ENCODE peak calls at places on chromosomes 11 and 22, in four cellular contexts. M is left ventricle myocardium inferior, T is mammary epithelial cell, N is sigmoid colon. X is an unnamed sample. For H3K4me1, the result is how much of the 10 kb centered on the place peaks cover.

GRCh38 chr11:70824590-70825300 is 426.4 kb downstream of the CTTN start:
- DNase-seq in M (no peak), T (no peak), N (no peak), X (peak)

GRCh38 chr22:41028841-41029240 is 63.6 kb upstream of the EP300 start:
- DNase-seq in M (no peak), T (peak), N (no peak), X (no peak)

GRCh38 chr22:22752556-22753477 is 108.4 kb downstream of the GGTLC2 start:
- DNase-seq in M (no peak), T (peak), N (no peak), X (no peak)

GRCh38 chr22:43160497-43161126 is 9.3 kb downstream of the TSPO start:
- DNase-seq in M (no peak), T (no peak), N (no peak), X (no peak)

GRCh38 chr11:76700177-76701100 is 29.9 kb upstream of the LRRC32 start:
- DNase-seq in M (no peak), T (peak), N (no peak), X (no peak)

GRCh38 chr11:84091212-84091986 is 805.2 kb upstream of the CCDC90B start:
- DNase-seq in M (no peak), T (no peak), N (no peak), X (peak)

GRCh38 chr22:35914665-35915476 is 113.8 kb downstream of the RBFOX2 start:
- DNase-seq in M (no peak), T (peak), N (peak), X (peak)

GRCh38 chr11:16347928-16348685 is 8.2 kb downstream of the SOX6 start:
- DNase-seq in M (no peak), T (peak), N (no peak), X (no peak)

GRCh38 chr11:406796-407650 is 7.8 kb downstream of the SIGIRR start:
- DNase-seq in M (peak), T (peak), N (peak), X (peak)

GRCh38 chr22:26722159-26722558 is 64.8 kb downstream of the MIAT start:
- DNase-seq in M (no peak), T (peak), N (no peak), X (no peak)

GRCh38 chr11:102111011-102111786 is 952 bp downstream of the YAP1 start:
- DNase-seq in M (peak), T (peak), N (peak), X (peak)

GRCh38 chr22:37186228-37186996 is 1.6 kb downstream of the C1QTNF6 start:
- DNase-seq in M (peak), T (peak), N (peak), X (peak)

GRCh38 chr11:2837096-2837601 is 48.4 kb downstream of the CDKN1C start:
- DNase-seq in M (peak), T (no peak), N (peak), X (peak)
- H3K27ac ChIP-seq in M (peak), T (no peak), N (peak), X (no peak)

GRCh38 chr11:96390403-96390830 is 604 bp downstream of the JRKL start:
- DNase-seq in M (no peak), T (no peak), N (no peak), X (no peak)

GRCh38 chr11:96391698-96392307 is 2.0 kb downstream of the JRKL start:
- DNase-seq in M (no peak), T (no peak), N (no peak), X (no peak)

GRCh38 chr11:96393753-96394348 is 4.0 kb downstream of the JRKL start:
- DNase-seq in M (no peak), T (peak), N (no peak), X (no peak)

GRCh38 chr11:96388891-96389603 is 665 bp downstream of the CCDC82 start:
- DNase-seq in M (no peak), T (no peak), N (no peak), X (no peak)

GRCh38 chr11:96389604-96390402 is at the start of the genes CCDC82 and JRKL:
- DNase-seq in M (peak), T (peak), N (peak), X (peak)
- TF ChIP-seq CTCF in M (peak), T (peak), N (no peak), X (no peak)

DNA sequence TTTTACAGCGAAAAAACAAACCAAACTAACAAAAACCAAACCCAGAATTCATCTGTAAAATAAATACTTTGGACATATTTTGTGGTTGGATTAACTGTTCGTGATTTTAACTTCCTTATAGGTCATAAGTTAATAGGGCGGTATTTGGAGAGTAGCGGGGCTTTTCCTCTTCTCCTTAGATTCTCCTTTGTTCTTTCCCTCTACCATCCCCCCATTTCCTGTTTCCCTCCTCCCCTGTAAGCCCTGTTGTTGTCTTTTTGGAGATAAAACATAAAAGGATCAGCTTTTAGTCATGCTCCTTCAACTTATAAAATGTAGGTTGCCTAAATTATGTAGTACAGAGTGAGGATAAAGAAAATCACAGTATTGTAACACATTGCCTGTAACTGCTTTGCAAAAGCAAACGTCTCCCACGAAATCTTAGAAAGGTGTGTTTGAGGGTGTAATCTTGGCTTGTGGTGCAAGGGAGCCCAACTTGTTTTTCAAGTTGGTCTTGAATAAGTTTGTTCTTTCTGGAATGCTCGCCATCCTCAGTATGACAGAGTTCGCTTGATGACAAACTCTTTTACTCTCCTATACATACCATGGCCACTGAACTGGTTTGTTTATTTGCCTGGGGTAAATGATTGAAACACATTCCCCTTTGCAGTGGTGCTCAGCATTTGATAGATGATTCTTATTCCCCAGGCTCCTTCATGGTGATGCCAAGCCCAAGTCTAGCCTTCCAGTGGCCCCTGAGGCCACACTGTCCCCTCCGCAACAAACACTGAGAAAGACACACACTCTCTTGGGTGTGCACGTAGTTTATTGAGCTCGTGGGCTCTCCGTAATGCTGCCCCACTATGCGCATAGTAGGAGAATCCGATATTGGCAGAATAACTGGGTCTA is 49.4 kb downstream of the TEAD1 start:
- DNase-seq in M (no peak), T (peak), N (no peak), X (no peak)
- H3K4me1 ChIP-seq in M (half or more), T (half or more), N (under half), X (under half)

GRCh38 chr11:35257287-35257686 is 118.3 kb downstream of the CD44 start:
- DNase-seq in M (no peak), T (no peak), N (no peak), X (no peak)

GRCh38 chr11:35262735-35263134 is 123.8 kb downstream of the CD44 start:
- DNase-seq in M (no peak), T (no peak), N (no peak), X (no peak)

GRCh38 chr11:35260342-35260985 is 121.5 kb downstream of the CD44 start:
- DNase-seq in M (no peak), T (peak), N (no peak), X (no peak)

GRCh38 chr11:35259529-35259928 is 120.6 kb downstream of the CD44 start:
- DNase-seq in M (no peak), T (no peak), N (no peak), X (no peak)

DNA sequence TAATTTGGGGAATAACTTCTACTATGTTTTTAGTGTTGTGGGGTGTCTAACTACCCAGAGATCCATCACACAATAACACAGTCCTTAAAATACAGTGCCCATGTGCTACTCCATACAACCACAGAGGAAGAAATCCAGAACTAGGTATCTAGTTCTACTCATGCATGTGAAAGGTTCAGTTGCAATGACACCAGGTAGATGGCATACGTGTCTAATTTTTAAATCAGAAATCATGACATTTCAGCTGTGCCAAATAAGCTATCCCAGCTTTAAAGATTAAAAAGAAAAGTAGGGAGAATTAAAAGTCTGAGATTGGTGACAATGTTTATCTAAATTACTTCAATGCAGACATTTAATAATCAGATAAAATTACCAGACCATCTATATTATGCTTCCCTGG is 122.2 kb downstream of the CD44 start:
- DNase-seq in M (no peak), T (no peak), N (no peak), X (no peak)
- H3K27ac ChIP-seq in M (no peak), T (no peak), N (peak), X (no peak)

GRCh38 chr11:117824571-117825537 is at the start of gene FXYD2:
- DNase-seq in M (peak), T (no peak), N (peak), X (peak)

GRCh38 chr11:117822031-117822521 is 2.5 kb downstream of the FXYD2 start:
- DNase-seq in M (no peak), T (no peak), N (peak), X (peak)

GRCh38 chr11:117823941-117824420 is 563 bp downstream of the FXYD2 start:
- DNase-seq in M (peak), T (no peak), N (peak), X (peak)

GRCh38 chr11:117822522-117823033 is 2.0 kb downstream of the FXYD2 start:
- DNase-seq in M (no peak), T (no peak), N (peak), X (peak)

GRCh38 chr11:117823294-117823940 is 1.1 kb downstream of the FXYD2 start:
- DNase-seq in M (no peak), T (no peak), N (peak), X (peak)
- TF ChIP-seq CTCF in M (no peak), T (peak), N (no peak), X (peak)